ENCODE peak calls at places on chromosomes 7 and 10, in ten cellular contexts. R, J, T, Y, D, Z, X, F, N and I are unnamed samples.

GRCh38 chr10:88127266-88127665 is 263.8 kb downstream of the PTEN start:
- DNase-seq in R (no peak), J (no peak), T (no peak), Y (no peak), D (no peak), Z (no peak), X (no peak), F (no peak), N (no peak), I (no peak)

GRCh38 chr10:7525314-7526016 is 114.6 kb upstream of the SFMBT2 start:
- DNase-seq in R (peak; percentile 64), J (peak; percentile 67), T (peak; percentile 85), Y (peak; percentile 40), D (peak; percentile 29), Z (peak; percentile 58), X (peak; percentile 62), F (peak; percentile 82), N (peak; percentile 35), I (peak; percentile 32)

GRCh38 chr7:151607464-151607867 is 87.8 kb upstream of the RHEB start:
- DNase-seq in R (no peak), J (no peak), T (no peak), Y (no peak), D (no peak), Z (no peak), X (no peak), F (no peak), N (no peak), I (no peak)

GRCh38 chr7:7157177-7157886 is 25.0 kb upstream of the C1GALT1 start:
- DNase-seq in R (no peak), J (no peak), T (peak; percentile 85), Y (peak; percentile 82), D (no peak), Z (no peak), X (no peak), F (peak; percentile 67), N (no peak), I (no peak)

GRCh38 chr7:159015081-159015893 is 129.4 kb downstream of the VIPR2 start:
- DNase-seq in R (peak; percentile 62), J (peak; percentile 88), T (no peak), Y (no peak), D (no peak), Z (no peak), X (no peak), F (peak; percentile 52), N (peak; percentile 51), I (no peak)

GRCh38 chr10:75165684-75166622 is 44.6 kb upstream of the VDAC2 start:
- DNase-seq in R (no peak), J (no peak), T (peak; percentile 82), Y (no peak), D (peak; percentile 30), Z (no peak), X (no peak), F (peak; percentile 18), N (no peak), I (no peak)

GRCh38 chr10:4983615-4984216 is 19.9 kb downstream of the AKR1C2 start:
- DNase-seq in R (no peak), J (no peak), T (no peak), Y (no peak), D (no peak), Z (peak; percentile 86), X (no peak), F (no peak), N (no peak), I (no peak)

GRCh38 chr7:22442887-22443369 is 57.1 kb downstream of the STEAP1B start:
- DNase-seq in R (no peak), J (no peak), T (no peak), Y (no peak), D (no peak), Z (no peak), X (no peak), F (no peak), N (no peak), I (no peak)

GRCh38 chr7:101308245-101309085 is 13.1 kb downstream of the IFT22 start:
- DNase-seq in R (peak; percentile 81), J (no peak), T (peak; percentile 81), Y (no peak), D (no peak), Z (peak; percentile 92), X (no peak), F (peak; percentile 46), N (no peak), I (no peak)

GRCh38 chr7:155979994-155980393 is 167.7 kb upstream of the SHH start:
- DNase-seq in R (no peak), J (no peak), T (no peak), Y (no peak), D (no peak), Z (no peak), X (no peak), F (no peak), N (no peak), I (no peak)

GRCh38 chr10:60099998-60100747 is 193.8 kb upstream of the CCDC6 start:
- DNase-seq in R (peak; percentile 24), J (no peak), T (peak; percentile 38), Y (peak; percentile 25), D (peak; percentile 5), Z (peak; percentile 14), X (no peak), F (peak; percentile 76), N (no peak), I (no peak)

GRCh38 chr7:130371059-130371458 is 9.2 kb upstream of the CPA1 start:
- DNase-seq in R (no peak), J (peak; percentile 68), T (no peak), Y (no peak), D (no peak), Z (peak; percentile 61), X (no peak), F (peak; percentile 72), N (peak; percentile 36), I (no peak)

GRCh38 chr7:22402250-22402649 is 45.3 kb upstream of the RAPGEF5 start:
- DNase-seq in R (no peak), J (no peak), T (peak; percentile 59), Y (no peak), D (no peak), Z (no peak), X (no peak), F (no peak), N (no peak), I (no peak)

GRCh38 chr10:112209534-112210200 is 26.1 kb upstream of the GPAM start:
- DNase-seq in R (no peak), J (peak; percentile 32), T (no peak), Y (peak; percentile 18), D (no peak), Z (no peak), X (no peak), F (peak; percentile 3), N (no peak), I (peak; percentile 22)

GRCh38 chr10:79070091-79070610 is 1.4 kb downstream of the ZMIZ1 start:
- DNase-seq in R (no peak), J (peak; percentile 35), T (no peak), Y (no peak), D (no peak), Z (peak; percentile 57), X (no peak), F (peak; percentile 42), N (no peak), I (no peak)

GRCh38 chr10:79067241-79068202 is 1.2 kb upstream of the ZMIZ1 start:
- DNase-seq in R (peak; percentile 83), J (peak; percentile 86), T (peak; percentile 87), Y (peak; percentile 55), D (peak; percentile 82), Z (peak; percentile 86), X (no peak), F (peak; percentile 95), N (peak; percentile 83), I (no peak)

GRCh38 chr10:79068203-79068561 is 584 bp upstream of the ZMIZ1 start:
- DNase-seq in R (peak; percentile 37), J (no peak), T (peak; percentile 29), Y (no peak), D (no peak), Z (no peak), X (no peak), F (peak; percentile 26), N (no peak), I (no peak)

GRCh38 chr10:79069325-79070090 is 742 bp downstream of the ZMIZ1 start:
- DNase-seq in R (peak; percentile 54), J (peak; percentile 64), T (peak; percentile 42), Y (no peak), D (no peak), Z (peak; percentile 45), X (no peak), F (peak; percentile 61), N (no peak), I (no peak)

DNA sequence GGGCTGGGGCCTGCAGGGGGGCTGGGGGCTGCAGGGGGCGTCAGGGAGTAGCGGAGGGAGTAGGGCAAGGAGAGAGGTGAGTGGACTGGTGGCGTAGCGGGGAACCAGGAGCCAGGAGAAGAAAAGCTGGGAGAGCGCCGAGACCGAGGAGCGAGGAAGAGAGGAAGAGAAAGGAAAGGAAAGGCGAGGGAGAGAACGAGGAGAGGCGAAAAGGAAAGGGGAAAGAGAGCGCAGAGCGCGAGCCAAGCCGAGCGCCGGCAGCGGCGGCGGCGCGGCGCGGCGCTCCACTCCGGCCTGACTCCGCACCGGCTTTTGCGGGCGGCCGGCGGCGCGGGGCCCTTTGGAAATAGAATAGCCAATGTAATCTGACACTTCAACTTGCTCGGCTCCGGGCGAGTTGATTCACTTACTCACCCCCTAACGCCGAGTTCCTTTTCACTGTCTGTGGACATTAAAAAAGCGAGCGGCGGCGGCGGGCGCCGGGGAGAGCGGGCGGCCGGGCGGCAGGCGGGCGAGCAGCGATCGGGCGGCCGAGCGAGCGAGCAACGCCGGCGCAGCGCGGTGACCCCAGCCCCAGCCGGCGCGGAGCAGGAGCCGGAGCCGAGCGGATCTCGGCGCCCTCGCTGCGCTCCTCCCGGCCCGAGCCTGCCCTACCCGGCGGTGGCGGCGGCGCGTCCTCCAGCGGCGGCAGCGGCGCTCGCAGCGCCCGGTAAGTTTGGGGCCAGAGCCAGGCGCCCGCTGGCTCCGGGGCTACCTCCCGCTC is at the start of gene ZMIZ1:
- DNase-seq in R (peak; percentile 93), J (peak; percentile 92), T (peak; percentile 90), Y (peak; percentile 82), D (no peak), Z (peak; percentile 94), X (no peak), F (peak; percentile 95), N (peak; percentile 88), I (no peak)
- TF ChIP-seq CTCF in R (no peak), J (no peak), T (peak; percentile 33), Y (peak; percentile 1), D (no peak), Z (no peak), X (peak; percentile 67), F (no peak), N (peak; percentile 17), I (peak; percentile 1)

GRCh38 chr10:29635711-29636144 is 957 bp upstream of the SVIL start:
- DNase-seq in R (no peak), J (no peak), T (peak; percentile 32), Y (no peak), D (no peak), Z (no peak), X (no peak), F (peak; percentile 65), N (no peak), I (no peak)
- H3K4me3 ChIP-seq in R (no peak overlapping the region), J (no peak overlapping the region), T (no peak overlapping the region), Y (no peak overlapping the region), D (no peak overlapping the region), Z (no peak overlapping the region), X (no peak overlapping the region), F (no peak overlapping the region), N (no peak overlapping the region), I (no peak overlapping the region)

GRCh38 chr10:49538381-49539319 is at the start of gene ERCC6:
- DNase-seq in R (peak; percentile 99), J (peak; percentile 99), T (peak; percentile 99), Y (peak; percentile 96), D (peak; percentile 96), Z (peak; percentile 98), X (peak; percentile 91), F (peak; percentile 99), N (peak; percentile 96), I (peak; percentile 59)
- TF ChIP-seq CTCF in R (no peak), J (no peak), T (no peak), Y (peak; percentile 17), D (no peak), Z (no peak), X (no peak), F (no peak), N (no peak), I (no peak)

GRCh38 chr10:30392564-30392990 is 41.4 kb upstream of the MAP3K8 start:
- DNase-seq in R (peak; percentile 91), J (peak; percentile 51), T (peak; percentile 78), Y (no peak), D (peak; percentile 36), Z (peak; percentile 73), X (peak; percentile 52), F (peak; percentile 69), N (peak; percentile 46), I (no peak)
- H3K4me3 ChIP-seq in R (no peak overlapping the region), J (no peak overlapping the region), T (no peak overlapping the region), Y (no peak overlapping the region), D (no peak overlapping the region), Z (no peak overlapping the region), X (no peak overlapping the region), F (no peak overlapping the region), N (no peak overlapping the region), I (peak overlapping the region; percentile 18)